ENCODE peak calls at places on chromosomes 13 and 19, in five cellular contexts. Z is GM03348, Y is NCI-H1694 treated with DMSO at 0.1 percent for 48 hours, B is tibial artery, N is H9. A is an unnamed sample.

GRCh38 chr19:17294051-17294891 is 9.0 kb downstream of the ABHD8 start:
- DNase-seq in N (peak), B (no peak), Y (no peak), Z (peak), A (peak)

GRCh38 chr13:26707122-26708006 is 53.2 kb downstream of the GPR12 start:
- DNase-seq in Y (peak), Z (peak), N (peak), B (no peak), A (no peak)

GRCh38 chr19:1315470-1316166 is 29.9 kb downstream of the EFNA2 start:
- DNase-seq in B (no peak), Z (peak), N (peak), Y (no peak), A (peak)

GRCh38 chr19:44684892-44685847 is 13.8 kb upstream of the CEACAM16 start:
- DNase-seq in N (peak), Z (peak), Y (no peak), B (peak), A (no peak)

GRCh38 chr19:47779524-47780214 is 1.2 kb downstream of the SELENOW start:
- DNase-seq in N (no peak), Z (peak), Y (no peak), B (peak), A (peak)

GRCh38 chr13:76556632-76557031 is 329.6 kb downstream of the KCTD12 start:
- DNase-seq in Y (no peak), B (no peak), N (no peak), Z (no peak), A (no peak)

GRCh38 chr13:23433171-23434153 is at the start of gene SACS:
- DNase-seq in Y (peak), N (peak), B (no peak), Z (peak), A (no peak)

GRCh38 chr19:39264306-39265290 is 3.6 kb upstream of the IFNL2 start:
- DNase-seq in B (no peak), N (peak), Y (no peak), Z (no peak), A (no peak)

GRCh38 chr19:55527197-55528029 is 9.5 kb downstream of the SBK2 start:
- DNase-seq in B (no peak), N (no peak), Z (no peak), Y (no peak), A (no peak)

GRCh38 chr19:3359850-3360493 is 6.4 kb upstream of the NFIC start:
- DNase-seq in B (no peak), Z (peak), N (no peak), Y (no peak), A (peak)

GRCh38 chr13:84563611-84564010 is 681.3 kb upstream of the SLITRK1 start:
- DNase-seq in Y (no peak), N (no peak), B (no peak), Z (no peak), A (no peak)